ENCODE peak calls at places on chromosomes 6 and 20, in four cellular contexts. T is A549, A is HepG2, V is IMR-90. R is an unnamed sample.
A peak's percentile ranks its signal among the peaks of the same experiment; 100 is the strongest.

GRCh38 chr6:50822078-50822476 is 3.4 kb downstream of the TFAP2B start:
- DNase-seq in T (no peak), A (no peak), V (no peak), R (no peak)

GRCh38 chr20:58583141-58583540 is 67.9 kb upstream of the APCDD1L start:
- DNase-seq in T (no peak), A (no peak), V (peak; percentile 49), R (no peak)

GRCh38 chr6:24431045-24431451 is 28.3 kb downstream of the MRS2 start:
- DNase-seq in T (peak; percentile 57), A (peak; percentile 65), V (peak; percentile 54), R (peak; percentile 68)

GRCh38 chr6:30787954-30788353 is 43.6 kb upstream of the IER3 start:
- DNase-seq in T (no peak), A (peak; percentile 88), V (no peak), R (no peak)

GRCh38 chr6:21137708-21138358 is 455.7 kb upstream of the SOX4 start:
- DNase-seq in T (no peak), A (no peak), V (peak; percentile 44), R (no peak)

GRCh38 chr6:12288844-12289654 is 1.1 kb upstream of the EDN1 start:
- DNase-seq in T (peak; percentile 82), A (peak; percentile 18), V (peak; percentile 74), R (peak; percentile 78)

GRCh38 chr6:28383235-28384142 is 16.1 kb downstream of the ZSCAN12 start:
- DNase-seq in T (peak; percentile 91), A (peak; percentile 93), V (peak; percentile 93), R (peak; percentile 86)

GRCh38 chr6:94278146-94278545 is 858.8 kb upstream of the EPHA7 start:
- DNase-seq in T (no peak), A (no peak), V (no peak), R (no peak)

GRCh38 chr6:168221000-168221399 is 98.6 kb downstream of the DACT2 start:
- DNase-seq in T (no peak), A (no peak), V (no peak), R (no peak)

GRCh38 chr6:1390071-1390804 is 862 bp downstream of the FOXF2 start:
- DNase-seq in T (peak; percentile 33), A (no peak), V (peak; percentile 70), R (no peak)

GRCh38 chr6:85449388-85449817 is 480 bp upstream of the NT5E start:
- DNase-seq in T (peak; percentile 44), A (no peak), V (peak; percentile 85), R (no peak)

GRCh38 chr6:56144538-56145324 is 102.6 kb downstream of the COL21A1 start:
- DNase-seq in T (no peak), A (no peak), V (peak; percentile 64), R (no peak)

GRCh38 chr6:56145616-56146015 is 101.8 kb downstream of the COL21A1 start:
- DNase-seq in T (no peak), A (no peak), V (no peak), R (no peak)

GRCh38 chr6:56148488-56149190 is 98.7 kb downstream of the COL21A1 start:
- DNase-seq in T (no peak), A (no peak), V (peak; percentile 18), R (no peak)

GRCh38 chr6:56140090-56140489 is 107.3 kb downstream of the COL21A1 start:
- DNase-seq in T (no peak), A (no peak), V (no peak), R (no peak)

GRCh38 chr6:56143796-56144195 is 103.6 kb downstream of the COL21A1 start:
- DNase-seq in T (no peak), A (no peak), V (no peak), R (no peak)
- TF ChIP-seq MAFK in T (no peak), A (no peak), V (no peak), R (no peak)

DNA sequence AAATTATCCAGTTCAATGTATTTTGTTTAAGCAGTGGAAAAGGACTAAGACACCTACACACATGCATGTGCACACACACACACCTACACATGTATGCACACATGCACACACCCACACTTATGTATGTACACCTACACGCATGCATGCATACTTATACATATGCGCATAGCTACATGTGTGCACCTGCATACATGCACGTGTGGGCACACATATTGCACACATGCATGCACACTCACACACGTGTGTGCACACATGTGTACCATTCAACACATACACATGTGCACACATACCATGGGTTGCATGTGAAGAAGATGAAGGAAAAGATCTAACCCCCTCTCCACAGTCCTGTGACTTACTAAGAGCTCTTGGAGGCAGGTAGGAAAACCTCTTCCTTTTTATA is 122.0 kb upstream of the MAFB start:
- DNase-seq in T (no peak), A (no peak), V (no peak), R (no peak)
- TF ChIP-seq MAZ in T (no peak), A (no peak), V (no peak), R (no peak)

GRCh38 chr6:105896052-105896820 is 189.9 kb upstream of the PRDM1 start:
- DNase-seq in T (no peak), A (peak; percentile 34), V (peak; percentile 56), R (peak; percentile 25)

GRCh38 chr6:105896821-105897095 is 189.4 kb upstream of the PRDM1 start:
- DNase-seq in T (peak; percentile 25), A (peak; percentile 33), V (no peak), R (peak; percentile 39)

GRCh38 chr6:105897131-105897530 is 189.0 kb upstream of the PRDM1 start:
- DNase-seq in T (no peak), A (no peak), V (peak; percentile 21), R (no peak)

GRCh38 chr6:105900120-105900937 is 185.8 kb upstream of the PRDM1 start:
- DNase-seq in T (no peak), A (no peak), V (peak; percentile 91), R (peak; percentile 60)

GRCh38 chr6:105898286-105898685 is 187.8 kb upstream of the PRDM1 start:
- DNase-seq in T (no peak), A (no peak), V (peak; percentile 98), R (no peak)
- TF ChIP-seq MAFK in T (no peak), A (no peak), V (peak; percentile 34), R (no peak)

GRCh38 chr6:14786455-14786854 is 459.4 kb upstream of the JARID2 start:
- DNase-seq in T (no peak), A (no peak), V (no peak), R (no peak)

GRCh38 chr6:14784596-14785360 is 461.1 kb upstream of the JARID2 start:
- DNase-seq in T (no peak), A (no peak), V (no peak), R (no peak)

GRCh38 chr6:14786008-14786407 is 459.9 kb upstream of the JARID2 start:
- DNase-seq in T (no peak), A (no peak), V (no peak), R (no peak)

GRCh38 chr6:14787677-14788076 is 458.2 kb upstream of the JARID2 start:
- DNase-seq in T (no peak), A (no peak), V (no peak), R (no peak)

DNA sequence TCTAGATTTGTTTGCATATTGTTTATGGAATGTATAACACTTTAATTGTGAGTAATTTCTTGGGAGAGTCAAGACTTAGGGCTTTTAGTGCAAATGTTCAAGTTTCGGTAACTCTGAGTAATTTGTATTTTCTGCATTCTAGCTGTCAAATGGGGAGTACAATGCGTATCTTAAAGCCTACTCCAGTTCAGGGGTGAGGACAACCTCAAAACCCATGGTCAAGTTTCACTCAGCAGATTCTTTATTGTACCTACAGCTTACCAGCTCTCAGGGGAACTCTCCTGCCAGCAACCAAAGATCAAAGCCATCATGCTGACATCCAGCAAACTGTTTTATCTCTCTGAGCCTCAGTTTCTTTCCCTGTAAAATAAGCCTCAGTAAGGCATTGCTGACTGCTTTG is 458.6 kb upstream of the JARID2 start:
- DNase-seq in T (no peak), A (no peak), V (no peak), R (no peak)
- TF ChIP-seq MAZ in T (no peak), A (no peak), V (no peak), R (no peak)

GRCh38 chr6:3023663-3024483 is 24.2 kb downstream of the NQO2 start:
- DNase-seq in T (peak; percentile 89), A (no peak), V (peak; percentile 86), R (peak; percentile 96)
- TF ChIP-seq MAFK in T (peak; percentile 87), A (no peak), V (peak; percentile 68), R (peak; percentile 95)

GRCh38 chr20:31496761-31497295 is 17.4 kb upstream of the HM13 start:
- DNase-seq in T (no peak), A (no peak), V (no peak), R (no peak)
- TF ChIP-seq MAZ in T (no peak), A (no peak), V (no peak), R (no peak)

GRCh38 chr20:1509237-1509636 is 18.0 kb upstream of the SIRPB2 start:
- DNase-seq in T (peak; percentile 39), A (peak; percentile 25), V (peak; percentile 37), R (no peak)
- TF ChIP-seq MAFK in T (no peak), A (no peak), V (no peak), R (no peak)

GRCh38 chr6:138293996-138294395 is 75.7 kb upstream of the PBOV1 start:
- DNase-seq in T (no peak), A (no peak), V (no peak), R (no peak)
- TF ChIP-seq MAZ in T (no peak), A (no peak), V (no peak), R (no peak)

GRCh38 chr6:19463250-19463649 is 373.9 kb upstream of the ID4 start:
- DNase-seq in T (no peak), A (no peak), V (no peak), R (no peak)

GRCh38 chr6:19470333-19470732 is 366.8 kb upstream of the ID4 start:
- DNase-seq in T (no peak), A (no peak), V (no peak), R (no peak)

GRCh38 chr6:19465240-19465639 is 371.9 kb upstream of the ID4 start:
- DNase-seq in T (no peak), A (no peak), V (no peak), R (no peak)

GRCh38 chr6:19463925-19464324 is 373.2 kb upstream of the ID4 start:
- DNase-seq in T (no peak), A (no peak), V (no peak), R (no peak)

GRCh38 chr6:19465760-19466159 is 371.4 kb upstream of the ID4 start:
- DNase-seq in T (peak; percentile 58), A (no peak), V (peak; percentile 31), R (no peak)
- TF ChIP-seq MAFK in T (no peak), A (no peak), V (no peak), R (no peak)